ENCODE peak calls at places on chromosome 19, in eight cellular contexts. One of them, this sample, is unnamed.

GRCh38 chr19:5891572-5891937 is 12.0 kb downstream of the NDUFA11 start:
- DNase-seq in astrocyte of the cerebellum: no peak
- DNase-seq in pancreas: no peak
- DNase-seq in heart left ventricle: no peak
- DNase-seq in ovary: no peak
- DNase-seq in brain microvascular endothelial cell: no peak
- DNase-seq in AG04450: no peak
- DNase-seq in heart right ventricle: no peak
- DNase-seq in this sample: no peak

GRCh38 chr19:16566702-16567101 is 5.5 kb downstream of the SLC35E1 start:
- DNase-seq in astrocyte of the cerebellum: no peak
- DNase-seq in AG04450: no peak
- DNase-seq in brain microvascular endothelial cell: no peak
- DNase-seq in heart left ventricle: no peak
- DNase-seq in heart right ventricle: no peak
- DNase-seq in pancreas: no peak
- DNase-seq in ovary: no peak
- DNase-seq in this sample: no peak

GRCh38 chr19:7328647-7329046 is 20.1 kb upstream of the ARHGEF18 start:
- DNase-seq in AG04450: no peak
- DNase-seq in brain microvascular endothelial cell: no peak
- DNase-seq in heart left ventricle: no peak
- DNase-seq in heart right ventricle: no peak
- DNase-seq in ovary: no peak
- DNase-seq in pancreas: no peak
- DNase-seq in astrocyte of the cerebellum: no peak
- DNase-seq in this sample: no peak

GRCh38 chr19:43664008-43664407 is 6.0 kb downstream of the PLAUR start:
- DNase-seq in heart left ventricle: no peak
- DNase-seq in heart right ventricle: peak; percentile 33
- DNase-seq in AG04450: no peak
- DNase-seq in brain microvascular endothelial cell: no peak
- DNase-seq in ovary: no peak
- DNase-seq in pancreas: no peak
- DNase-seq in astrocyte of the cerebellum: no peak
- DNase-seq in this sample: no peak

GRCh38 chr19:18203408-18203862 is 407 bp downstream of the RAB3A start:
- DNase-seq in heart left ventricle: peak; percentile 69
- DNase-seq in astrocyte of the cerebellum: no peak
- DNase-seq in heart right ventricle: peak; percentile 39
- DNase-seq in ovary: peak; percentile 69
- DNase-seq in brain microvascular endothelial cell: no peak
- DNase-seq in AG04450: no peak
- DNase-seq in pancreas: no peak
- DNase-seq in this sample: no peak

GRCh38 chr19:42465827-42466280 is 23.1 kb upstream of the CXCL17 start:
- DNase-seq in heart right ventricle: no peak
- DNase-seq in brain microvascular endothelial cell: no peak
- DNase-seq in ovary: no peak
- DNase-seq in heart left ventricle: no peak
- DNase-seq in astrocyte of the cerebellum: no peak
- DNase-seq in AG04450: no peak
- DNase-seq in pancreas: no peak
- DNase-seq in this sample: no peak

GRCh38 chr19:50555447-50556235 is 12.6 kb downstream of the LRRC4B start:
- DNase-seq in AG04450: no peak
- DNase-seq in pancreas: no peak
- DNase-seq in heart left ventricle: peak; percentile 41
- DNase-seq in heart right ventricle: no peak
- DNase-seq in ovary: no peak
- DNase-seq in brain microvascular endothelial cell: no peak
- DNase-seq in astrocyte of the cerebellum: no peak
- DNase-seq in this sample: no peak

GRCh38 chr19:45294291-45295029 is 28.2 kb downstream of the CKM start:
- DNase-seq in AG04450: no peak
- DNase-seq in heart left ventricle: peak; percentile 75
- DNase-seq in brain microvascular endothelial cell: no peak
- DNase-seq in heart right ventricle: peak; percentile 68
- DNase-seq in pancreas: peak; percentile 67
- DNase-seq in astrocyte of the cerebellum: no peak
- DNase-seq in ovary: peak; percentile 37
- DNase-seq in this sample: no peak

GRCh38 chr19:37997911-37998344 is 90.9 kb downstream of the SIPA1L3 start:
- DNase-seq in ovary: no peak
- DNase-seq in pancreas: no peak
- DNase-seq in heart right ventricle: no peak
- DNase-seq in AG04450: peak; percentile 72
- DNase-seq in astrocyte of the cerebellum: peak; percentile 53
- DNase-seq in brain microvascular endothelial cell: peak; percentile 83
- DNase-seq in heart left ventricle: no peak
- DNase-seq in this sample: peak; percentile 80

GRCh38 chr19:788821-789472 is 8.3 kb upstream of the PTBP1 start:
- DNase-seq in heart right ventricle: no peak
- DNase-seq in brain microvascular endothelial cell: no peak
- DNase-seq in astrocyte of the cerebellum: no peak
- DNase-seq in ovary: no peak
- DNase-seq in pancreas: no peak
- DNase-seq in AG04450: no peak
- DNase-seq in heart left ventricle: no peak
- DNase-seq in this sample: no peak

GRCh38 chr19:15299568-15300409 is 32.5 kb downstream of the BRD4 start:
- DNase-seq in ovary: no peak
- DNase-seq in AG04450: peak; percentile 62
- DNase-seq in heart right ventricle: no peak
- DNase-seq in brain microvascular endothelial cell: peak; percentile 46
- DNase-seq in heart left ventricle: no peak
- DNase-seq in pancreas: no peak
- DNase-seq in astrocyte of the cerebellum: no peak
- DNase-seq in this sample: no peak

GRCh38 chr19:49450405-49450804 is 1.2 kb downstream of the PIH1D1 start:
- DNase-seq in heart left ventricle: no peak
- DNase-seq in AG04450: no peak
- DNase-seq in heart right ventricle: no peak
- DNase-seq in brain microvascular endothelial cell: no peak
- DNase-seq in pancreas: no peak
- DNase-seq in astrocyte of the cerebellum: no peak
- DNase-seq in ovary: no peak
- DNase-seq in this sample: no peak

DNA sequence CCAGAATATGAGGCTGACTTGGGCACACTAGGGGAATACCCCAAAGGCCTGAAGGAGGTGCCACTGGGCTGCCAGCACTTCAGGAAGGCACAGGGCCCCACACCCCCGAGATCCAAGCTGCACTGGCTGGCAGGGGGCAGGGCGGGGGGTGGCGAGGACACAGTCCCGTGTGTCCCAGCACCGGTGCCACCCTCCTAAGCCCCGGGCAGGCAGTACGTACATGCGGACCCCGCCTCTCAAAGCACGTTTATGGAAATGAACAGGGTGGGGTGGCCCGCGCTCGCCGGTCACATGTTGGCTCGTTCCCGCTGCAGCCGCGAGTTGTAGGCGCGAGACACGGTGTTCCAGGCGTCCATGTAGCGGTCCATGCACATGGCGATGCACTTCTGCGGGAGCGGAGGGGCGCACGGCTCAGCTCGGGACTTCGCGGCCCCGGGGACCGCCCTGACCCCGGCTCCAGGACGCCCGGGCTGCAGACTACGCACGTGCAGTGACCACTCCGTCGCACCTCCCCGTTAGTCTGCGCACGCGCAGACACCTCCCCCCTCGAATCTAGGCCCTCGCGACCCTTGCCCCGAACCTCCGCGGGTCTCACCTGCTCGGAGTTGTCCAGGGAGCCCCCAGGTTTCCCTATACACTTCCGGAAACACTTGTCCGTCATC is 594 bp downstream of the TIMM13 start:
- DNase-seq in pancreas: peak; percentile 57
- DNase-seq in ovary: no peak
- DNase-seq in astrocyte of the cerebellum: no peak
- DNase-seq in heart right ventricle: no peak
- DNase-seq in heart left ventricle: peak; percentile 62
- DNase-seq in AG04450: no peak
- DNase-seq in brain microvascular endothelial cell: peak; percentile 27
- DNase-seq in this sample: no peak
- TF ChIP-seq CTCF in pancreas: no peak
- TF ChIP-seq CTCF in ovary: no peak
- TF ChIP-seq CTCF in astrocyte of the cerebellum: no peak
- TF ChIP-seq CTCF in heart right ventricle: no peak
- TF ChIP-seq CTCF in heart left ventricle: no peak
- TF ChIP-seq CTCF in AG04450: no peak
- TF ChIP-seq CTCF in brain microvascular endothelial cell: peak; percentile 26
- TF ChIP-seq CTCF in this sample: no peak

GRCh38 chr19:53942001-53942786 is 20.5 kb upstream of the CACNG8 start:
- DNase-seq in AG04450: no peak
- DNase-seq in pancreas: peak; percentile 10
- DNase-seq in heart right ventricle: no peak
- DNase-seq in heart left ventricle: no peak
- DNase-seq in ovary: no peak
- DNase-seq in brain microvascular endothelial cell: peak; percentile 2
- DNase-seq in astrocyte of the cerebellum: no peak
- DNase-seq in this sample: no peak
- H3K4me3 ChIP-seq in AG04450: no peak overlapping the region
- H3K4me3 ChIP-seq in pancreas: no peak overlapping the region
- H3K4me3 ChIP-seq in heart right ventricle: no peak overlapping the region
- H3K4me3 ChIP-seq in heart left ventricle: no peak overlapping the region
- H3K4me3 ChIP-seq in ovary: no peak overlapping the region
- H3K4me3 ChIP-seq in brain microvascular endothelial cell: no peak overlapping the region
- H3K4me3 ChIP-seq in astrocyte of the cerebellum: no peak overlapping the region
- H3K4me3 ChIP-seq in this sample: no peak overlapping the region

GRCh38 chr19:4580021-4580901 is 20.8 kb upstream of the SEMA6B start:
- DNase-seq in AG04450: no peak
- DNase-seq in heart left ventricle: no peak
- DNase-seq in ovary: no peak
- DNase-seq in brain microvascular endothelial cell: no peak
- DNase-seq in pancreas: no peak
- DNase-seq in heart right ventricle: no peak
- DNase-seq in astrocyte of the cerebellum: no peak
- DNase-seq in this sample: no peak

GRCh38 chr19:4580961-4581380 is 21.5 kb upstream of the SEMA6B start:
- DNase-seq in heart right ventricle: no peak
- DNase-seq in pancreas: no peak
- DNase-seq in heart left ventricle: no peak
- DNase-seq in ovary: no peak
- DNase-seq in AG04450: no peak
- DNase-seq in astrocyte of the cerebellum: no peak
- DNase-seq in brain microvascular endothelial cell: no peak
- DNase-seq in this sample: no peak

GRCh38 chr19:4582980-4583842 is 23.7 kb upstream of the SEMA6B start:
- DNase-seq in AG04450: no peak
- DNase-seq in brain microvascular endothelial cell: no peak
- DNase-seq in pancreas: no peak
- DNase-seq in ovary: no peak
- DNase-seq in astrocyte of the cerebellum: no peak
- DNase-seq in heart right ventricle: no peak
- DNase-seq in heart left ventricle: no peak
- DNase-seq in this sample: no peak

GRCh38 chr19:4581381-4582111 is 22.1 kb upstream of the SEMA6B start:
- DNase-seq in brain microvascular endothelial cell: no peak
- DNase-seq in AG04450: no peak
- DNase-seq in astrocyte of the cerebellum: no peak
- DNase-seq in pancreas: no peak
- DNase-seq in heart left ventricle: no peak
- DNase-seq in ovary: no peak
- DNase-seq in heart right ventricle: no peak
- DNase-seq in this sample: no peak

DNA sequence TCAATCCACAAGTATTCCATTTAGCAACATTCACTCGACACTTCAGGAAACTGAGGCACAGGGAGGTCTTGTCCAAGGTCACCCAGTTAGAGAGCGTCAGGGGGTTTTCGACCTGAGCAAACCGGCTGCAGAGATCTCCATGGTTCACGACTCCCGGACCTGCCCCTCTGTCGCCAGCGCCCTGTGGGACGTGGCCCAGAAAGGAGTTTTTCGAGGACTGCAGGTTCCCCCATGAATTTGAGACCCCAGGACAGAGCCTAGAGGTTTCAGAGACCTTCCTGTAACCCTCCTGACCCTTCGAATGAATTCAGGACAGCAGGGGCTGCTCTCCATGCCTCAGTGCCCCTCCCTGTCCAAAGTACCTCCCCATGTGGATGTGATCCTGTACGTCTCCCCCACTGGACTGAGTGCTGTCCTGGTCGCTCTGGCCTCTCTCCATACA is 22.6 kb upstream of the SEMA6B start:
- DNase-seq in astrocyte of the cerebellum: no peak
- DNase-seq in brain microvascular endothelial cell: no peak
- DNase-seq in heart left ventricle: no peak
- DNase-seq in ovary: no peak
- DNase-seq in AG04450: no peak
- DNase-seq in pancreas: no peak
- DNase-seq in heart right ventricle: no peak
- DNase-seq in this sample: no peak
- TF ChIP-seq CTCF in astrocyte of the cerebellum: no peak
- TF ChIP-seq CTCF in brain microvascular endothelial cell: no peak
- TF ChIP-seq CTCF in heart left ventricle: no peak
- TF ChIP-seq CTCF in ovary: no peak
- TF ChIP-seq CTCF in AG04450: no peak
- TF ChIP-seq CTCF in pancreas: no peak
- TF ChIP-seq CTCF in heart right ventricle: no peak
- TF ChIP-seq CTCF in this sample: no peak

GRCh38 chr19:40264314-40265054 is 20.7 kb downstream of the AKT2 start:
- DNase-seq in heart left ventricle: no peak
- DNase-seq in heart right ventricle: no peak
- DNase-seq in brain microvascular endothelial cell: no peak
- DNase-seq in astrocyte of the cerebellum: no peak
- DNase-seq in pancreas: no peak
- DNase-seq in ovary: no peak
- DNase-seq in AG04450: no peak
- DNase-seq in this sample: no peak

GRCh38 chr19:40266111-40266510 is 19.0 kb downstream of the AKT2 start:
- DNase-seq in heart right ventricle: peak; percentile 69
- DNase-seq in ovary: no peak
- DNase-seq in brain microvascular endothelial cell: no peak
- DNase-seq in astrocyte of the cerebellum: no peak
- DNase-seq in pancreas: peak; percentile 38
- DNase-seq in heart left ventricle: peak; percentile 87
- DNase-seq in AG04450: no peak
- DNase-seq in this sample: no peak

GRCh38 chr19:40265055-40265762 is 19.9 kb downstream of the AKT2 start:
- DNase-seq in heart left ventricle: peak; percentile 25
- DNase-seq in brain microvascular endothelial cell: no peak
- DNase-seq in AG04450: no peak
- DNase-seq in pancreas: no peak
- DNase-seq in heart right ventricle: no peak
- DNase-seq in astrocyte of the cerebellum: no peak
- DNase-seq in ovary: no peak
- DNase-seq in this sample: no peak

GRCh38 chr19:40266912-40267600 is 18.1 kb downstream of the AKT2 start:
- DNase-seq in brain microvascular endothelial cell: no peak
- DNase-seq in heart right ventricle: no peak
- DNase-seq in AG04450: no peak
- DNase-seq in ovary: no peak
- DNase-seq in pancreas: no peak
- DNase-seq in astrocyte of the cerebellum: no peak
- DNase-seq in heart left ventricle: no peak
- DNase-seq in this sample: no peak

DNA sequence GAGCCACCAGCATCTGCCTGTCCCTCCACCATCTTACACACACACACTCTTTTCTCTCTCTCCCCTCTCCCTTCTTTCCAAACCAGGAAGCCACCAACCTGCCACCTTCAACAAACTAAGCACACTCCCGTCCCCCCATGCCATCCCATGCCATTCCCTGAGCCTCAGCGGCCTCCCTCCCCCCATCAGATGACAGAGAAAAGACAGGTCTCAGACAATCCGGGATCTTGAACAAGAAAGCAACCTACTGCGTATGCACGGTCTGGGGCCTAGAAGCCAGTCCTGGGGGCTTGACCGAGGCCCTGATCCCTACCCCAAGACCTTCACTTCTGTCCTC is 19.4 kb downstream of the AKT2 start:
- DNase-seq in pancreas: no peak
- DNase-seq in brain microvascular endothelial cell: no peak
- DNase-seq in heart left ventricle: no peak
- DNase-seq in AG04450: no peak
- DNase-seq in astrocyte of the cerebellum: no peak
- DNase-seq in heart right ventricle: no peak
- DNase-seq in ovary: no peak
- DNase-seq in this sample: no peak
- H3K4me3 ChIP-seq in pancreas: no peak overlapping the region
- H3K4me3 ChIP-seq in brain microvascular endothelial cell: no peak overlapping the region
- H3K4me3 ChIP-seq in heart left ventricle: no peak overlapping the region
- H3K4me3 ChIP-seq in AG04450: no peak overlapping the region
- H3K4me3 ChIP-seq in astrocyte of the cerebellum: no peak overlapping the region
- H3K4me3 ChIP-seq in heart right ventricle: no peak overlapping the region
- H3K4me3 ChIP-seq in ovary: no peak overlapping the region
- H3K4me3 ChIP-seq in this sample: no peak overlapping the region

This sample was measured in epithelial cell of proximal tubule.